ENCODE peak calls at places on chromosomes 5 and 9, in four cellular contexts. N, B, L and O are unnamed samples.

GRCh38 chr9:137672907-137673791 is 54.3 kb downstream of the EHMT1 start:
- DNase-seq in N (no peak), B (peak; percentile 67), L (peak; percentile 74), O (peak; percentile 44)

GRCh38 chr5:148924817-148925216 is 98.4 kb downstream of the ADRB2 start:
- DNase-seq in N (no peak), B (no peak), L (no peak), O (no peak)

GRCh38 chr9:37963936-37964739 is 60.2 kb upstream of the SLC25A51 start:
- DNase-seq in N (no peak), B (no peak), L (no peak), O (peak; percentile 94)

GRCh38 chr5:126483156-126483555 is 59.9 kb downstream of the GRAMD2B start:
- DNase-seq in N (no peak), B (no peak), L (no peak), O (no peak)

GRCh38 chr5:180739271-180739670 is 587 bp downstream of the OR2Y1 start:
- DNase-seq in N (no peak), B (no peak), L (no peak), O (no peak)

GRCh38 chr9:129458663-129459549 is 162.0 kb downstream of the C9orf50 start:
- DNase-seq in N (no peak), B (no peak), L (no peak), O (no peak)

GRCh38 chr5:8386889-8387288 is 517.9 kb downstream of the MTRR start:
- DNase-seq in N (no peak), B (no peak), L (no peak), O (no peak)

GRCh38 chr9:130915096-130915447 is 18.5 kb upstream of the QRFP start:
- DNase-seq in N (no peak), B (no peak), L (no peak), O (no peak)

GRCh38 chr5:160496784-160497183 is 75.1 kb downstream of the PTTG1 start:
- DNase-seq in N (no peak), B (no peak), L (no peak), O (no peak)

GRCh38 chr9:136853596-136854112 is 1.5 kb downstream of the MAMDC4 start:
- DNase-seq in N (peak; percentile 14), B (no peak), L (no peak), O (no peak)

GRCh38 chr5:80698369-80698768 is 43.6 kb upstream of the DHFR start:
- DNase-seq in N (no peak), B (no peak), L (no peak), O (no peak)

GRCh38 chr5:98768160-98769005 is 5.1 kb upstream of the RGMB start:
- DNase-seq in N (peak; percentile 74), B (no peak), L (peak; percentile 29), O (peak; percentile 46)

GRCh38 chr5:56359809-56360685 is 126.9 kb upstream of the ANKRD55 start:
- DNase-seq in N (no peak), B (no peak), L (no peak), O (peak; percentile 35)

GRCh38 chr9:19465571-19466267 is 56.9 kb downstream of the ACER2 start:
- DNase-seq in N (no peak), B (no peak), L (no peak), O (no peak)

DNA sequence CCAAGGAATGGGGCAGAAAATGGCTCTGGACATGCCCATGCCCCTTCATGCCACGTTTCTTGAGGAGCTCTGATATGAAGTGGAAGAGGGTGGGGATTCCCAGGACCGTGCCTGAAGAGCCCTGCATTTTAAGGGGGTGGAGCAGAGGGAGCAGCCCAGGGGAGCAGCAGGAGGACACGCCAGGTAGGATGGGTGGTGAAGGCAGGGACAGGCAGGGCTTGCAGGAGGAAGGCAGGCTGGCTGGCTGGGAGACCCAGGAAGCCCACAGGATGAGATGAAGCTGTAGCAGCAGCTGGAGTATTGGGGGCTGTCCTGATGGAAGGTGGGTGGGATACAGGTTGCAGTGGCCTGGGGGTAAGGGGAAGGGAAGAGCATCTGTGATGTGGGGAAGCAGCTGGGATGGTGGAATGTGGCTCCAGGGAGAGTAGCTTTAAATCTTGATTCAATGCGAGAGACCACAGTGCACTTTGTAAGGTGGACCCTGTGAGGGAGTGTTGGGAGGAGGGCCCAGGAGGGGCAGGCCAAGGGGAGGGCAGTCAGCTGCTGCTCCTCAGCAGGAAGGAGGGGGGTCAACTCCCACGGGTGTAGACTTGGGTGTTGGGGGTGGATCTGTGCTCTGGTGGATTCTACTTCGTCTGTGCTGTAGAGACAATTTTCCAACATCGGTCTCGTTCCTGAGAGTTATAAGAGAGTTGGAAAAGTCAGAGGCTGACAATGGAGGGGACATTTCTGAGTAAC is 242.6 kb upstream of the IRX4 start:
- DNase-seq in N (no peak), B (no peak), L (no peak), O (no peak)
- TF ChIP-seq TCF7 in N (no peak), B (no peak), L (no peak), O (no peak)

GRCh38 chr5:41286165-41286564 is 72.8 kb upstream of the C6 start:
- DNase-seq in N (no peak), B (no peak), L (no peak), O (no peak)

GRCh38 chr5:41290810-41291209 is 77.5 kb upstream of the C6 start:
- DNase-seq in N (no peak), B (no peak), L (no peak), O (no peak)

GRCh38 chr5:41291323-41291722 is 78.0 kb upstream of the C6 start:
- DNase-seq in N (no peak), B (no peak), L (no peak), O (no peak)

GRCh38 chr5:41286696-41287095 is 73.4 kb upstream of the C6 start:
- DNase-seq in N (no peak), B (no peak), L (no peak), O (no peak)

GRCh38 chr5:41289970-41290464 is 76.7 kb upstream of the C6 start:
- DNase-seq in N (no peak), B (no peak), L (no peak), O (no peak)
- TF ChIP-seq TCF7 in N (no peak), B (no peak), L (no peak), O (no peak)

GRCh38 chr5:1643651-1644392 is 120.1 kb upstream of the LPCAT1 start:
- DNase-seq in N (no peak), B (no peak), L (no peak), O (no peak)

GRCh38 chr5:1641560-1642166 is 117.9 kb upstream of the LPCAT1 start:
- DNase-seq in N (peak; percentile 87), B (peak; percentile 21), L (peak; percentile 94), O (peak; percentile 82)

GRCh38 chr5:1641041-1641440 is 117.3 kb upstream of the LPCAT1 start:
- DNase-seq in N (no peak), B (no peak), L (no peak), O (no peak)

GRCh38 chr5:1642621-1643061 is 118.9 kb upstream of the LPCAT1 start:
- DNase-seq in N (no peak), B (no peak), L (no peak), O (no peak)

GRCh38 chr5:1642221-1642620 is 118.5 kb upstream of the LPCAT1 start:
- DNase-seq in N (no peak), B (no peak), L (no peak), O (no peak)
- TF ChIP-seq TCF7 in N (no peak), B (no peak), L (no peak), O (no peak)

DNA sequence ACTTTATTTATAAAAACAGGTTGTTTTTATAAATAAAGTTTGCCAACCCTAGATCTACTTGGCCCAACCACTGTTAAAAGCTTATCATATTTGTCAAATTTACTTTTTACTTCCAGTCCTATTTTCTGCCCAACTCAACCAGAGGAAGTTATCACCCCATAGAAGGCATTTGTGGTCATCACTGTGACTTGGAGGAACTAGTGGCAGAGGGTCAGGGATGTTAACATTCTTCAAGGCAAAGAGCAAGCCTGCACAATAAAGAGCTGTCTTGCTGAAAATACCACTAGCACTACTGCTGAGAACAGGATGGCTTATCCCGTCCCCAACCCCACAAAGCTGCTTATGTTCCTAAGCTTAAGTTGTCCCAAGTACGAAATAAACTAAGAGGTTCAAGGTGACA is 22.3 kb downstream of the TTC33 start:
- DNase-seq in N (no peak), B (no peak), L (no peak), O (no peak)
- TF ChIP-seq TCF7 in N (no peak), B (no peak), L (no peak), O (no peak)

GRCh38 chr9:123445981-123446610 is 90.1 kb downstream of the CRB2 start:
- DNase-seq in N (no peak), B (no peak), L (peak; percentile 78), O (no peak)
- TF ChIP-seq TCF7 in N (no peak), B (no peak), L (no peak), O (no peak)